ENCODE peak calls at places on chromosomes 16 and 17, in seven cellular contexts. P, R, N, D, L, I and K are unnamed samples.
A peak's percentile ranks its signal among the peaks of the same experiment; 100 is the strongest.

GRCh38 chr17:69428252-69428980 is 13.9 kb downstream of the MAP2K6 start:
- DNase-seq in N (no peak), I (no peak), R (no peak), D (peak; percentile 26), L (no peak), P (no peak), K (no peak)

GRCh38 chr17:4845128-4845527 is 12.0 kb downstream of the MINK1 start:
- DNase-seq in N (no peak), D (no peak), R (no peak), P (no peak), L (no peak), I (no peak), K (no peak)

GRCh38 chr17:31433091-31433790 is 41.8 kb downstream of the RAB11FIP4 start:
- DNase-seq in D (no peak), P (no peak), L (no peak), R (no peak), N (no peak), I (no peak), K (no peak)

GRCh38 chr17:27552467-27552779 is 78.6 kb upstream of the LGALS9 start:
- DNase-seq in N (peak; percentile 49), P (no peak), D (no peak), L (peak; percentile 57), R (peak; percentile 25), I (peak; percentile 77), K (no peak)

GRCh38 chr17:51869387-51869786 is 289.1 kb downstream of the CA10 start:
- DNase-seq in P (no peak), L (no peak), N (peak; percentile 12), D (no peak), R (no peak), I (peak; percentile 19), K (no peak)

GRCh38 chr16:11627822-11628457 is 40.3 kb upstream of the SNN start:
- DNase-seq in N (peak; percentile 59), R (no peak), L (peak; percentile 45), D (peak; percentile 73), P (peak; percentile 64), I (peak; percentile 69), K (no peak)

GRCh38 chr16:65392831-65393565 is 271.1 kb upstream of the CDH11 start:
- DNase-seq in D (no peak), N (no peak), L (no peak), R (no peak), I (no peak), P (no peak), K (no peak)

GRCh38 chr16:75250809-75251279 is 580 bp downstream of the BCAR1 start:
- DNase-seq in N (no peak), D (no peak), L (no peak), R (peak; percentile 57), I (peak; percentile 41), P (no peak), K (no peak)

GRCh38 chr17:64728041-64728695 is 66.1 kb upstream of the SMURF2 start:
- DNase-seq in D (no peak), L (no peak), R (no peak), P (no peak), N (peak; percentile 27), I (peak; percentile 56), K (no peak)

GRCh38 chr17:45246861-45247428 is 14.9 kb downstream of the SPATA32 start:
- DNase-seq in N (no peak), P (peak; percentile 21), I (no peak), R (peak; percentile 76), D (no peak), L (no peak), K (no peak)

GRCh38 chr17:8557176-8557806 is 73.2 kb downstream of the MYH10 start:
- DNase-seq in D (no peak), N (peak; percentile 14), L (no peak), P (no peak), R (no peak), I (no peak), K (no peak)

GRCh38 chr17:8563981-8564602 is 66.4 kb downstream of the MYH10 start:
- DNase-seq in P (no peak), R (no peak), I (no peak), L (no peak), N (no peak), D (no peak), K (no peak)

GRCh38 chr17:8563024-8563776 is 67.3 kb downstream of the MYH10 start:
- DNase-seq in P (no peak), N (no peak), D (no peak), L (no peak), R (peak; percentile 22), I (no peak), K (no peak)
- H3K4me3 ChIP-seq in P (no peak overlapping the region), N (no peak overlapping the region), D (no peak overlapping the region), L (no peak overlapping the region), R (no peak overlapping the region), I (no peak overlapping the region), K (no peak overlapping the region)

DNA sequence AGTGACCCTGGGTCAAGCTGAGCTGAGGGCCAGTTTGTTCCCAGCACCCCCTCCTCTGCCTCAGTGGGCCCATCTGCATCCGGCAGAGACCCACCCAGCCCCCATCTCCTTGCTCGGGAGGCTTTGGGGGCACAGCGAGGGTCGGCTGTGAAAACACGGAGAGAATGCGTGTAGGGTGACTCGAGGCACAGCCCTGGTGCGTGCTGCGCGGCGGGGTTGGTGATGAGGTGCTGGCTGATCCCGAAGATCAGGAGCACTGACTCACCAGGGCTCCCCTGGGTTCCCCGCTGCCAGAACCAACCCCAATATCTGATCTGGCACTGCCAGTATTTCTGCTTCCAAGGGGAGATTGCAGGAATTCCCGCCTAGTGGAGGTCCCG is 7.5 kb upstream of the KRT17 start:
- DNase-seq in D (no peak), N (no peak), L (no peak), P (no peak), I (no peak), R (no peak), K (no peak)
- TF ChIP-seq CTCF in D (no peak), N (no peak), L (no peak), P (no peak), I (no peak), R (no peak), K (no peak)

DNA sequence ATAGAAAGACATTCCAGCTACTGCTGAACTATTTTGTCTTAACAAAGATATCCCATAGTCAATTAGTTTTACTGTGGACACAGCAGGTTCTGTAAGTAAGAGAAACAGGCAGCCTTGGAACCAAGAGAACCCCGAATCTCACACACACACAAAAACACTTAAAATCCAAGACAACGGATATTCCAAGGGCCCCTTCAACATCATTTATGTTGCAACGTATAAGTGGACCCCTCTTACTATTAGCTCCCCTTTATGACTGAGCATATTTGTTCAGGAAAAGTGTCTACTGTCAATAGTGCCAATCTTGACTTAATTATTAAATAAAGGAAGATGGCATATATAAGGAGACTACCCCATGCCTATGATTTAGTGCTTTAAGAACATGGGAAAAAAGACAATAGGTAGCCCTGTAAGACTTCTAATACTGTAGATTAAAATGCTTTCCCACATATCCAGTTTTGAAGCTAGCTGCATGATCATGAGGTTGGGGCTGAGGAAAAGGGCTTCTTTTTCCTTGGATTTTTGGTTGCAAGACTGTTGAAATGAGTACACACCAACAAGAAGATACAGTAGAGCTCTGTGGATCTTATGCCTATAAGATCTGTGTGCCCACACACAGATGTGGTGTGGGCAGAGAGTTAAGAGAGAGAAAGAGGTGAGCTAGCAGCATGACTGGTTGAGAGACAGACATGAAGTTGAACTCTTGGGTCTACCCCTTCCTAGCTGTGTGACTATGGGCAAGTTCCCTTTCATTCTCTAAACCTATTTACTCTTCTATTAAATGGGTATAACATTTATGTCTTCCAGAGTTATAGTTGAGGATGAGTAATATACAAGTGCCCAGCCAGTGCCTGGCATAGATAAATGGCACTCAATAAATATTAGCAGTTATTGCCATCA is 3.0 kb downstream of the MMD start:
- DNase-seq in I (no peak), N (no peak), L (no peak), D (no peak), P (no peak), R (no peak), K (no peak)
- H3K4me3 ChIP-seq in I (no peak overlapping the region), N (no peak overlapping the region), L (no peak overlapping the region), D (no peak overlapping the region), P (no peak overlapping the region), R (no peak overlapping the region), K (no peak overlapping the region)

GRCh38 chr16:20806168-20807050 is at the start of the genes ERI2 and REXO5:
- DNase-seq in P (peak; percentile 83), I (peak; percentile 96), L (peak; percentile 72), D (peak; percentile 87), R (peak; percentile 95), N (peak; percentile 96), K (peak; percentile 84)
- TF ChIP-seq CTCF in P (peak; percentile 58), I (peak; percentile 65), L (peak; percentile 66), D (no peak), R (peak; percentile 61), N (peak; percentile 66), K (peak; percentile 65)

GRCh38 chr16:2497116-2497630 is 16.6 kb upstream of the ATP6V0C start:
- DNase-seq in N (peak; percentile 16), P (no peak), D (no peak), R (peak; percentile 91), I (peak; percentile 55), L (no peak), K (no peak)
- H3K4me3 ChIP-seq in N (no peak overlapping the region), P (no peak overlapping the region), D (no peak overlapping the region), R (peak overlapping the region; percentile 7), I (no peak overlapping the region), L (no peak overlapping the region), K (no peak overlapping the region)

DNA sequence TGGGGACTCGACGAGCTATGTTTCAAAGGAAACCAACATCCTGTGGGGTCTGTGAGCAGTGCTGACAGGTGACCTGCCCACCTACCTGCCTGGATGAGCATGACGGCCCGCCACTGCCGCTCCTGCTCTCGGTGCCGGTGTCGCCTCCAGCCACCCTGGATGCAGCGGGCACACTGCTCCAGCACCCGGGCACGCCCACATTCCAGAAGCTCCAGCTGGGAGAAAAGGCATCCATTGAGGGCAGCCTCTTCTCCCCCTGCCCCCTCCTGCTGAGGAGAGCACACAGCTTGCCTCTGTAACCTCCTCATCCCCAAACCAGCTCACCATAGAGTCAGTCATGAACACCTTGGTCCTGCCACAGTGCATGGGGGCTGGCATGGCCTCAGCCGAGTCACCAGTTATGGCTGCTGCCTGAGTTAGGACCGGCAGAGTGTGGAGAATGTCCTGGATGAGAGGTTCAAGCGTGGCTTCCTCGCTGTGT is 14.3 kb downstream of the ZNHIT3 start:
- DNase-seq in P (no peak), L (no peak), I (no peak), R (no peak), D (no peak), N (no peak), K (no peak)
- TF ChIP-seq CTCF in P (no peak), L (no peak), I (no peak), R (no peak), D (no peak), N (no peak), K (no peak)